ENCODE peak calls at places on chromosomes 12 and 14, in nine cellular contexts. Q is fibroblast of lung; A is cardiac muscle cell; B is sigmoid colon; G is ovary; N is heart left ventricle; V is A549; J is aorta; L is CD8-positive, alpha-beta T cell. M is an unnamed sample. For H3K9me3, the result is how much of the 10 kb centered on the place peaks cover.

GRCh38 chr12:108928695-108929094 is 48.8 kb downstream of the DAO start:
- DNase-seq in Q (no peak), A (no peak), B (no peak), G (no peak), N (no peak), V (no peak), J (no peak), L (no peak), M (no peak)

GRCh38 chr14:56782701-56783100 is 27.6 kb downstream of the OTX2 start:
- DNase-seq in Q (no peak), A (no peak), B (no peak), G (no peak), N (no peak), V (no peak), J (no peak), L (no peak), M (no peak)

GRCh38 chr12:76688627-76689026 is 75.3 kb upstream of the ZDHHC17 start:
- DNase-seq in Q (no peak), A (no peak), B (no peak), G (no peak), N (no peak), V (peak), J (no peak), L (no peak), M (no peak)

GRCh38 chr14:64388533-64389243 is 535 bp downstream of the MTHFD1 start:
- DNase-seq in Q (peak), A (peak), B (no peak), G (no peak), N (peak), V (no peak), J (peak), L (peak), M (no peak)

GRCh38 chr12:55745361-55746146 is 2.6 kb downstream of the GDF11 start:
- DNase-seq in Q (no peak), A (peak), B (peak), G (peak), N (no peak), V (no peak), J (no peak), L (no peak), M (no peak)

GRCh38 chr12:53508534-53509199 is 1.4 kb upstream of the NPFF start:
- DNase-seq in Q (peak), A (peak), B (peak), G (peak), N (peak), V (peak), J (peak), L (peak), M (no peak)

GRCh38 chr14:99595034-99595433 is 9.0 kb downstream of the CCDC85C start:
- DNase-seq in Q (no peak), A (no peak), B (no peak), G (no peak), N (no peak), V (no peak), J (no peak), L (no peak), M (no peak)

GRCh38 chr14:77590845-77591506 is 25.5 kb downstream of the SPTLC2 start:
- DNase-seq in Q (no peak), A (no peak), B (no peak), G (no peak), N (no peak), V (no peak), J (no peak), L (no peak), M (no peak)

GRCh38 chr12:110846615-110847566 is at the start of gene CCDC63:
- DNase-seq in Q (peak), A (peak), B (peak), G (peak), N (peak), V (peak), J (peak), L (peak), M (no peak)

GRCh38 chr12:88970742-88971141 is 381.6 kb downstream of the DUSP6 start:
- DNase-seq in Q (no peak), A (no peak), B (no peak), G (no peak), N (no peak), V (no peak), J (no peak), L (no peak), M (no peak)

GRCh38 chr12:98893126-98893525 is 248.0 kb downstream of the APAF1 start:
- DNase-seq in Q (no peak), A (no peak), B (no peak), G (no peak), N (no peak), V (no peak), J (no peak), L (no peak), M (no peak)

GRCh38 chr12:120879102-120879501 is 25.1 kb downstream of the SPPL3 start:
- DNase-seq in Q (no peak), A (no peak), B (no peak), G (no peak), N (no peak), V (no peak), J (no peak), L (no peak), M (no peak)

GRCh38 chr12:4118017-4118510 is 155.5 kb upstream of the CCND2 start:
- DNase-seq in Q (peak), A (no peak), B (peak), G (no peak), N (no peak), V (no peak), J (no peak), L (no peak), M (peak)

GRCh38 chr14:50061664-50062437 is 54.5 kb downstream of the VCPKMT start:
- DNase-seq in Q (peak), A (peak), B (no peak), G (no peak), N (peak), V (no peak), J (no peak), L (peak), M (no peak)

GRCh38 chr12:103957865-103958388 is 7.7 kb upstream of the TDG start:
- DNase-seq in Q (no peak), A (no peak), B (no peak), G (no peak), N (no peak), V (no peak), J (no peak), L (no peak), M (no peak)

GRCh38 chr12:72832024-72832423 is 559.9 kb downstream of the TRHDE start:
- DNase-seq in Q (no peak), A (no peak), B (no peak), G (no peak), N (no peak), V (no peak), J (no peak), L (no peak), M (no peak)

GRCh38 chr12:17076335-17076734 is 470.4 kb upstream of the LMO3 start:
- DNase-seq in Q (peak), A (no peak), B (no peak), G (no peak), N (no peak), V (peak), J (no peak), L (no peak), M (no peak)

GRCh38 chr12:67344979-67345710 is 76.0 kb downstream of the CAND1 start:
- DNase-seq in Q (no peak), A (no peak), B (no peak), G (no peak), N (no peak), V (no peak), J (no peak), L (no peak), M (no peak)

GRCh38 chr12:132357623-132358186 is 28.3 kb upstream of the GALNT9 start:
- DNase-seq in Q (no peak), A (no peak), B (peak), G (no peak), N (no peak), V (no peak), J (peak), L (no peak), M (peak)

GRCh38 chr12:108839011-108839889 is 18.1 kb downstream of the SSH1 start:
- DNase-seq in Q (peak), A (no peak), B (peak), G (peak), N (no peak), V (no peak), J (peak), L (no peak), M (no peak)

GRCh38 chr14:61870163-61870562 is 107.9 kb downstream of the SNAPC1 start:
- DNase-seq in Q (no peak), A (no peak), B (no peak), G (no peak), N (no peak), V (no peak), J (no peak), L (no peak), M (no peak)

GRCh38 chr12:114936148-114937099 is 252.4 kb upstream of the TBX3 start:
- DNase-seq in Q (peak), A (peak), B (no peak), G (no peak), N (no peak), V (no peak), J (no peak), L (no peak), M (no peak)

GRCh38 chr12:116624516-116624915 is 65.3 kb downstream of the MAP1LC3B2 start:
- DNase-seq in Q (no peak), A (no peak), B (no peak), G (no peak), N (no peak), V (no peak), J (peak), L (no peak), M (no peak)

GRCh38 chr12:51199546-51199945 is 18.3 kb downstream of the POU6F1 start:
- DNase-seq in Q (no peak), A (no peak), B (no peak), G (no peak), N (no peak), V (no peak), J (no peak), L (no peak), M (no peak)

GRCh38 chr14:23308721-23309445 is 2.2 kb downstream of the BCL2L2 start:
- DNase-seq in Q (no peak), A (no peak), B (no peak), G (no peak), N (no peak), V (no peak), J (no peak), L (no peak), M (no peak)

GRCh38 chr14:92635031-92635430 is 113.4 kb downstream of the LGMN start:
- DNase-seq in Q (no peak), A (no peak), B (no peak), G (no peak), N (no peak), V (no peak), J (no peak), L (no peak), M (no peak)

GRCh38 chr12:120235369-120236123 is 30.0 kb downstream of the PXN start:
- DNase-seq in Q (no peak), A (peak), B (no peak), G (no peak), N (peak), V (peak), J (no peak), L (no peak), M (no peak)

GRCh38 chr14:105088812-105089745 is 23.8 kb upstream of the GPR132 start:
- DNase-seq in Q (peak), A (no peak), B (peak), G (peak), N (peak), V (peak), J (peak), L (no peak), M (peak)

GRCh38 chr14:58954874-58955273 is 233.6 kb upstream of the DAAM1 start:
- DNase-seq in Q (no peak), A (no peak), B (no peak), G (no peak), N (no peak), V (no peak), J (no peak), L (no peak), M (no peak)

GRCh38 chr12:3607821-3608220 is 116.8 kb downstream of the PRMT8 start:
- DNase-seq in Q (no peak), A (no peak), B (no peak), G (peak), N (peak), V (no peak), J (peak), L (no peak), M (no peak)

GRCh38 chr12:54723653-54724256 is 75.6 kb upstream of the DCD start:
- DNase-seq in Q (peak), A (peak), B (no peak), G (no peak), N (no peak), V (peak), J (no peak), L (peak), M (no peak)

GRCh38 chr14:22552001-22552826 is 36.8 kb downstream of the DAD1 start:
- DNase-seq in Q (no peak), A (no peak), B (no peak), G (no peak), N (no peak), V (no peak), J (no peak), L (no peak), M (no peak)

GRCh38 chr12:6097384-6097783 is 27.1 kb downstream of the VWF start:
- DNase-seq in Q (peak), A (no peak), B (no peak), G (no peak), N (no peak), V (no peak), J (no peak), L (no peak), M (no peak)

GRCh38 chr14:105500036-105500725 is 9.1 kb downstream of the TEDC1 start:
- DNase-seq in Q (no peak), A (no peak), B (peak), G (no peak), N (no peak), V (no peak), J (no peak), L (no peak), M (peak)

GRCh38 chr14:24911324-24912095 is 138.4 kb downstream of the STXBP6 start:
- DNase-seq in Q (peak), A (no peak), B (no peak), G (no peak), N (no peak), V (peak), J (no peak), L (no peak), M (no peak)

GRCh38 chr12:19220861-19221466 is 91.4 kb downstream of the PLEKHA5 start:
- DNase-seq in Q (peak), A (no peak), B (no peak), G (no peak), N (no peak), V (no peak), J (no peak), L (no peak), M (no peak)

GRCh38 chr14:104142136-104143041 is 4.0 kb downstream of the KIF26A start:
- DNase-seq in Q (no peak), A (no peak), B (peak), G (no peak), N (peak), V (no peak), J (peak), L (no peak), M (peak)

GRCh38 chr14:54676822-54677708 is 110.1 kb downstream of the SAMD4A start:
- DNase-seq in Q (peak), A (no peak), B (no peak), G (peak), N (no peak), V (peak), J (no peak), L (no peak), M (no peak)

GRCh38 chr12:121925361-121925725 is 7.0 kb downstream of the CFAP251 start:
- DNase-seq in Q (peak), A (no peak), B (no peak), G (no peak), N (no peak), V (no peak), J (no peak), L (no peak), M (no peak)

GRCh38 chr12:31962076-31962475 is 2.9 kb downstream of the RESF1 start:
- DNase-seq in Q (no peak), A (no peak), B (no peak), G (no peak), N (no peak), V (no peak), J (no peak), L (no peak), M (no peak)
- H3K4me3 ChIP-seq in Q (no peak), A (no peak), B (no peak), G (peak), N (peak), V (no peak), J (no peak), L (peak), M (no peak)

DNA sequence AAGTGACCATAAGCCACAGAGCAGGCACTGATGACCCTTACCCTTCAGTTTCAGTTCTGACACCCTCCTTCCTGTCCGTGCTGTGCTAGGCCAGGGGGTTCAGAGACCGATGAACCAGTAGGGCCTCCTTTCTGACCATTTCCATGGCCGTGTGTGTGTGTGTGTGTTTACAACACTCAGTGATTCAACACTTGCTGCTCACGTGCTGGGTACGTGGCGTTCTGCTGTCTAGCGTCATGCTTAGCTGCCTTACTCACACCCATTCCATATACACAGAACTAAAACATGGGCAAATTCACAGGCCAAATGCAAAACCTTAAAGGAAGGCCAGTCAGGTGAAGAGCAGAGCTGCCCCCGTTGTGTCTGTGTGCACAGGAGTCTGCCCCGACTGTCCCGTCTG is 67.5 kb downstream of the DNAH10 start:
- DNase-seq in Q (no peak), A (no peak), B (no peak), G (no peak), N (no peak), V (no peak), J (no peak), L (no peak), M (no peak)
- H3K9me3 ChIP-seq in Q (under half), A (under half), B (under half), G (under half), N (under half), V (under half), J (under half), L (under half), M (under half)

GRCh38 chr12:64826234-64826633 is 1.8 kb downstream of the TBC1D30 start:
- DNase-seq in Q (peak), A (peak), B (no peak), G (peak), N (peak), V (no peak), J (peak), L (peak), M (no peak)

GRCh38 chr12:64824500-64825142 is at the start of gene TBC1D30:
- DNase-seq in Q (peak), A (peak), B (no peak), G (no peak), N (peak), V (no peak), J (peak), L (no peak), M (no peak)

GRCh38 chr12:64821116-64821630 is 3.3 kb upstream of the TBC1D30 start:
- DNase-seq in Q (no peak), A (no peak), B (no peak), G (no peak), N (no peak), V (no peak), J (no peak), L (no peak), M (no peak)

GRCh38 chr12:64825143-64826011 is 930 bp downstream of the TBC1D30 start:
- DNase-seq in Q (no peak), A (no peak), B (no peak), G (no peak), N (no peak), V (no peak), J (no peak), L (no peak), M (no peak)

DNA sequence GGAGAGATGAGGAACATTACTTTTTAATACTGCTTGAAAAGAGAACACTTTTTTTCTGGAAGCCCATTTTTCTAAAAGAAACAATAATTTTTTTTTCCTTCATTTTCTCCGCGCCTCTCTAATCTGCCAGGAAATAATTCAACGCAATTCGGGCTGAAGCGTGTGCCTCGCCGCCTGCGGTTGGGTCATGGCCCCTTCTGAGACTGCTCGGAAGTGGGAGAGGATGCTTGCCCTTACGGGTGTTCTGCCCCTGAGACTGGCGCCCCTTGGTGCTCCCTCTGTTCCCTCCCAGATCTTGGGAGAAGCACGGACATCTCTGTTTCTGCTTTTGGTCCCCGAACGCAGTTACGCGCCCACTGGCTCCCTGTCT is 332 bp upstream of the TBC1D30 start:
- DNase-seq in Q (no peak), A (no peak), B (no peak), G (no peak), N (no peak), V (no peak), J (no peak), L (no peak), M (no peak)
- H3K4me3 ChIP-seq in Q (peak), A (peak), B (peak), G (peak), N (peak), V (no peak), J (peak), L (peak), M (peak)

GRCh38 chr14:85243306-85243705 is 286.6 kb upstream of the FLRT2 start:
- DNase-seq in Q (no peak), A (no peak), B (no peak), G (no peak), N (no peak), V (no peak), J (no peak), L (no peak), M (no peak)
- H3K9me3 ChIP-seq in Q (under half), A (under half), B (under half), G (under half), N (under half), V (under half), J (under half), L (under half), M (under half)

GRCh38 chr12:59040043-59040442 is 119.7 kb upstream of the LRIG3 start:
- DNase-seq in Q (peak), A (no peak), B (no peak), G (no peak), N (no peak), V (no peak), J (no peak), L (no peak), M (no peak)

GRCh38 chr12:59040651-59041050 is 120.3 kb upstream of the LRIG3 start:
- DNase-seq in Q (peak), A (no peak), B (peak), G (no peak), N (no peak), V (peak), J (no peak), L (no peak), M (no peak)

GRCh38 chr12:59041241-59042121 is 121.2 kb upstream of the LRIG3 start:
- DNase-seq in Q (peak), A (no peak), B (no peak), G (no peak), N (no peak), V (peak), J (no peak), L (no peak), M (no peak)

GRCh38 chr12:59036973-59037807 is 116.9 kb upstream of the LRIG3 start:
- DNase-seq in Q (peak), A (no peak), B (no peak), G (no peak), N (no peak), V (no peak), J (no peak), L (no peak), M (no peak)

GRCh38 chr12:59039005-59039404 is 118.7 kb upstream of the LRIG3 start:
- DNase-seq in Q (no peak), A (no peak), B (no peak), G (no peak), N (no peak), V (no peak), J (no peak), L (no peak), M (no peak)
- H3K4me3 ChIP-seq in Q (no peak), A (no peak), B (no peak), G (no peak), N (no peak), V (no peak), J (no peak), L (no peak), M (no peak)

GRCh38 chr12:126727218-126727601 is 1539.8 kb upstream of the TMEM132C start:
- DNase-seq in Q (no peak), A (no peak), B (no peak), G (no peak), N (no peak), V (no peak), J (no peak), L (no peak), M (no peak)

GRCh38 chr12:126727656-126728055 is 1539.3 kb upstream of the TMEM132C start:
- DNase-seq in Q (no peak), A (peak), B (no peak), G (no peak), N (no peak), V (no peak), J (no peak), L (no peak), M (no peak)

GRCh38 chr12:126726481-126727217 is 1540.3 kb upstream of the TMEM132C start:
- DNase-seq in Q (no peak), A (peak), B (no peak), G (no peak), N (peak), V (no peak), J (peak), L (no peak), M (no peak)
- H3K9me3 ChIP-seq in Q (under half), A (under half), B (under half), G (under half), N (under half), V (under half), J (under half), L (under half), M (under half)

GRCh38 chr14:37585971-37586759 is 8.9 kb downstream of the FOXA1 start:
- DNase-seq in Q (no peak), A (no peak), B (no peak), G (no peak), N (no peak), V (no peak), J (no peak), L (no peak), M (no peak)

GRCh38 chr14:37585101-37585479 is 10.0 kb downstream of the FOXA1 start:
- DNase-seq in Q (no peak), A (no peak), B (no peak), G (no peak), N (peak), V (no peak), J (no peak), L (no peak), M (peak)

GRCh38 chr14:37584211-37585100 is 10.6 kb downstream of the FOXA1 start:
- DNase-seq in Q (no peak), A (no peak), B (no peak), G (no peak), N (peak), V (no peak), J (peak), L (no peak), M (peak)

GRCh38 chr14:37586783-37587428 is 8.1 kb downstream of the FOXA1 start:
- DNase-seq in Q (no peak), A (no peak), B (no peak), G (no peak), N (no peak), V (no peak), J (no peak), L (no peak), M (no peak)

GRCh38 chr14:37583358-37584210 is 11.5 kb downstream of the FOXA1 start:
- DNase-seq in Q (no peak), A (no peak), B (no peak), G (no peak), N (peak), V (peak), J (peak), L (no peak), M (peak)
- H3K4me3 ChIP-seq in Q (no peak), A (no peak), B (no peak), G (no peak), N (no peak), V (peak), J (no peak), L (no peak), M (peak)

M was measured in RWPE2.